ENCODE peak calls at places on chromosomes 7 and 10, in four cellular contexts. C is CD4-positive, alpha-beta T cell; R is endothelial cell; U is neural crest cell. J is an unnamed sample.

GRCh38 chr10:118128675-118129074 is 81.9 kb upstream of the RAB11FIP2 start:
- DNase-seq in C (no peak), R (no peak), U (no peak), J (no peak)

GRCh38 chr10:61943699-61944444 is 42.4 kb downstream of the ARID5B start:
- DNase-seq in C (no peak), R (no peak), U (no peak), J (no peak)

GRCh38 chr7:4707134-4707651 is 25.1 kb downstream of the FOXK1 start:
- DNase-seq in C (no peak), R (peak; percentile 38), U (no peak), J (no peak)

GRCh38 chr7:128831178-128831993 is 1.2 kb downstream of the FLNC start:
- DNase-seq in C (no peak), R (peak; percentile 27), U (peak; percentile 32), J (no peak)

GRCh38 chr7:25831901-25832411 is 320.0 kb upstream of the NFE2L3 start:
- DNase-seq in C (no peak), R (no peak), U (no peak), J (no peak)

GRCh38 chr10:72736176-72736795 is 44.3 kb downstream of the MCU start:
- DNase-seq in C (no peak), R (no peak), U (no peak), J (no peak)

GRCh38 chr10:83871486-83872081 is 267.7 kb upstream of the GHITM start:
- DNase-seq in C (no peak), R (peak; percentile 81), U (peak; percentile 80), J (peak; percentile 90)

GRCh38 chr10:8211631-8212030 is 157.1 kb downstream of the GATA3 start:
- DNase-seq in C (no peak), R (no peak), U (no peak), J (no peak)

GRCh38 chr10:59688921-59689351 is 20.7 kb downstream of the SLC16A9 start:
- DNase-seq in C (no peak), R (no peak), U (no peak), J (no peak)

GRCh38 chr7:45653209-45653907 is 79.2 kb downstream of the ADCY1 start:
- DNase-seq in C (no peak), R (no peak), U (no peak), J (peak; percentile 76)

GRCh38 chr10:44925224-44925623 is 14.1 kb downstream of the TMEM72 start:
- DNase-seq in C (no peak), R (peak; percentile 66), U (peak; percentile 48), J (peak; percentile 54)

GRCh38 chr10:60139798-60140566 is 233.6 kb upstream of the CCDC6 start:
- DNase-seq in C (no peak), R (no peak), U (no peak), J (no peak)

GRCh38 chr10:122515022-122515424 is 45.5 kb upstream of the DMBT1 start:
- DNase-seq in C (no peak), R (no peak), U (no peak), J (no peak)

GRCh38 chr10:53108317-53108934 is 335.8 kb upstream of the MBL2 start:
- DNase-seq in C (no peak), R (no peak), U (no peak), J (no peak)

GRCh38 chr10:116099031-116099430 is 174.0 kb downstream of the GFRA1 start:
- DNase-seq in C (no peak), R (no peak), U (no peak), J (no peak)

GRCh38 chr7:26070290-26070689 is 81.7 kb upstream of the NFE2L3 start:
- DNase-seq in C (no peak), R (no peak), U (no peak), J (no peak)

GRCh38 chr7:88268858-88269257 is 37.8 kb downstream of the STEAP4 start:
- DNase-seq in C (no peak), R (no peak), U (no peak), J (no peak)

GRCh38 chr10:110535958-110536891 is 31.3 kb upstream of the SMC3 start:
- DNase-seq in C (peak; percentile 13), R (no peak), U (no peak), J (no peak)

GRCh38 chr7:27124096-27124978 is 6.2 kb downstream of the HOXA4 start:
- DNase-seq in C (no peak), R (no peak), U (no peak), J (no peak)

GRCh38 chr7:100503350-100503735 is 19.6 kb downstream of the NYAP1 start:
- DNase-seq in C (no peak), R (no peak), U (no peak), J (no peak)

GRCh38 chr10:17427201-17427600 is 27.2 kb downstream of the ST8SIA6 start:
- DNase-seq in C (no peak), R (no peak), U (no peak), J (no peak)

GRCh38 chr10:89357096-89357495 is 20.8 kb upstream of the IFIT1B start:
- DNase-seq in C (no peak), R (no peak), U (no peak), J (no peak)

GRCh38 chr10:77533887-77534278 is 103.7 kb downstream of the KCNMA1 start:
- DNase-seq in C (no peak), R (no peak), U (no peak), J (no peak)

GRCh38 chr7:6419310-6419773 is 28.4 kb downstream of the DAGLB start:
- DNase-seq in C (no peak), R (no peak), U (no peak), J (no peak)

GRCh38 chr7:44289341-44290249 is 35.8 kb downstream of the CAMK2B start:
- DNase-seq in C (no peak), R (no peak), U (no peak), J (peak; percentile 78)

GRCh38 chr10:83734278-83734677 is 405.0 kb upstream of the GHITM start:
- DNase-seq in C (no peak), R (no peak), U (no peak), J (no peak)

GRCh38 chr7:5677538-5678294 is 103.7 kb downstream of the RNF216 start:
- DNase-seq in C (peak; percentile 16), R (peak; percentile 70), U (peak; percentile 49), J (no peak)

GRCh38 chr10:71963351-71963755 is 842 bp upstream of the CHST3 start:
- DNase-seq in C (no peak), R (no peak), U (no peak), J (no peak)

GRCh38 chr7:99788554-99788953 is 4.6 kb upstream of the CYP3A4 start:
- DNase-seq in C (no peak), R (no peak), U (no peak), J (no peak)

GRCh38 chr7:126948664-126949063 is 304.1 kb downstream of the GRM8 start:
- DNase-seq in C (no peak), R (no peak), U (no peak), J (no peak)

GRCh38 chr10:52883996-52884871 is 111.7 kb upstream of the MBL2 start:
- DNase-seq in C (no peak), R (peak; percentile 54), U (peak; percentile 58), J (no peak)

DNA sequence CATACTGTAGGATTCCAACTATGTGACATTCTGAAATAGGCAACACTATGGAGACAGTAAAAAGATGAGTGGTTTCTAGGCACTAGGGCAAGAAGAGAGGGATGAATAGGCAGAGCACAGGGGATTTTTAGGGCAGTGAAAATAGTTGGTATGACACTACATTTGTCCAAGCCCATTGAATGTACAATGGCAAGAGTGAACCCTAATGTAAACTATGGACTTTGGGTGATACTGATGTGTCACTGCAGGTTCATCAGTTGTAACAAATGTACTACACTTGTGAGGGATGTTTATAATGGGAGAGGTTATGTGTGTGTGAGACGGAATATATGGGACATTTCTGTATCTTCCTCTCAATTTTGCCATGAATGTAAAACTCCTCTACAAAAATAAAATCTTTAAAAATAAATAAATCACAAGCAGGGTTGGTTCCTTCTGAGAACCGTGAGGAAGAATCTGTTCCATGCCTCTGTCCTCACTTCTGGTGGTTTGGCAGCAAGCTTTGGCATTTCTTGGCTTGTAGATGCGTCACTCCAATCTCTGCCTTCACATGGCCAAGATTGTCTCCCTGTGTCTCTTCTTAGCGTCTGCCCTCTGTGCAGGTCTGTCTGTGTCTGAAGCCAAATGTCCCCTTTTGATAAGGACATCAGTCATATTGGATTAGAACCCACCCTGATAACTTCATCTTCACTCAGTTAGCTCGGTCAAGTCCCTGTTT is 83.1 kb upstream of the AGBL3 start:
- DNase-seq in C (no peak), R (no peak), U (no peak), J (no peak)
- TF ChIP-seq CTCF in C (no peak), R (no peak), U (no peak), J (no peak)

GRCh38 chr10:4704034-4704545 is 121.9 kb upstream of the AKR1E2 start:
- DNase-seq in C (no peak), R (no peak), U (no peak), J (no peak)

GRCh38 chr10:4710858-4711257 is 115.1 kb upstream of the AKR1E2 start:
- DNase-seq in C (no peak), R (no peak), U (no peak), J (no peak)

GRCh38 chr10:4708123-4708759 is 117.8 kb upstream of the AKR1E2 start:
- DNase-seq in C (no peak), R (peak; percentile 35), U (no peak), J (no peak)
- TF ChIP-seq CTCF in C (no peak), R (peak; percentile 69), U (peak; percentile 52), J (peak; percentile 28)

GRCh38 chr10:48901152-48901705 is 38.4 kb downstream of the LRRC18 start:
- DNase-seq in C (no peak), R (no peak), U (no peak), J (peak; percentile 54)

GRCh38 chr10:48903151-48903550 is 36.5 kb downstream of the LRRC18 start:
- DNase-seq in C (no peak), R (no peak), U (no peak), J (no peak)

GRCh38 chr10:48899781-48900180 is 39.9 kb downstream of the LRRC18 start:
- DNase-seq in C (no peak), R (no peak), U (no peak), J (peak; percentile 76)

GRCh38 chr10:48900296-48900695 is 39.3 kb downstream of the LRRC18 start:
- DNase-seq in C (no peak), R (no peak), U (no peak), J (peak; percentile 63)

DNA sequence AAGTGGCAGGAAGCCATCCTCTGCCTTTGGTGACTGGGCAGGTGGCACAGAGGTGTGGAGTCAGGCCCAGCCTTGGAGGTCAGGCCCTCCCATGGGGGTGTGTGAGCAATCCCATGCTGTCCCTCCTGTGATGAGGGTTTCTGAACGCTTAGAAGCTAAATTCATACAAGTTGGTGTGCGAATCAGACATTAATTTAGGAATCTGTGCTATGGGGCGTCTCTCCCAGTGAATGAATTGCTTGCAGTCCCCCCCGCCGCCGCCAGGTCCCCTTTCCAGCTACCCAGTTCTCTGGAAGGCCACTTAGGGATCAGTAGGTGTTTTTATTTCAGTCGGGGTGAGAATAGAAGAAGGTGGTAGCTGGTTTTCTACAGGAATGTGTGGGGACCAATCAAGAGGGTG is 37.5 kb downstream of the LRRC18 start:
- DNase-seq in C (no peak), R (no peak), U (no peak), J (peak; percentile 69)
- TF ChIP-seq CTCF in C (no peak), R (no peak), U (no peak), J (no peak)

GRCh38 chr10:103287992-103288391 is 11.1 kb downstream of the INA start:
- DNase-seq in C (no peak), R (no peak), U (no peak), J (no peak)

GRCh38 chr10:103295391-103296044 is 18.6 kb downstream of the INA start:
- DNase-seq in C (no peak), R (no peak), U (no peak), J (no peak)

DNA sequence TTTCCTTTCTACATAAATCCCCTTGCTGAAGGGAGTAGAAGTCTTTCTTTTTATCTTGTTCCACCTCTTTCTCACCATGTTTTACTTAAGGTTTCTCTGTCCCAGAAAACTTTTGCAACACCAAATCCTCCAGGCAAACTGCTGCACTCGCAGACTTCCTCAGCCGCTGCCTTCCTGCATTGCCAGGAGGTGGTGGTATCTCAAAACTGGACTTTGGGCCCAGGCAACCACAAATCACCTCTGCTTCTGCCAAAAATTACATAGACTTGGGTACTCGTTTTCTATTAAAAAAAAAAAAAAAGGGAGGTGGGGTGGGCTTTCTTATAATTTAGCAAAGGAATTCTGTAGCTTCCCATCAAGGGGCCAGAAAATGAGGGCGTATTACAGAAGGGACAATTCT is 14.7 kb downstream of the INA start:
- DNase-seq in C (no peak), R (no peak), U (no peak), J (no peak)
- TF ChIP-seq CTCF in C (no peak), R (no peak), U (no peak), J (no peak)

J was measured in osteocyte.